ENCODE peak calls at places on chromosomes 6 and 20, in seven cellular contexts. L, W, M, B, Z, O and X are unnamed samples.

GRCh38 chr6:157757430-157758403 is 65.3 kb upstream of the SNX9 start:
- DNase-seq in W (no peak), B (no peak), L (no peak), M (no peak), Z (no peak), O (no peak), X (no peak)

GRCh38 chr6:11730645-11731044 is 48.0 kb downstream of the ADTRP start:
- DNase-seq in W (no peak), L (no peak), O (no peak), Z (no peak), M (no peak), B (no peak), X (peak)

GRCh38 chr20:3797592-3798404 is 1.7 kb downstream of the CDC25B start:
- DNase-seq in Z (no peak), O (no peak), M (no peak), W (no peak), L (peak), B (no peak), X (peak)

GRCh38 chr20:1500496-1500895 is 9.3 kb upstream of the SIRPB2 start:
- DNase-seq in M (no peak), B (no peak), O (no peak), L (no peak), Z (no peak), W (no peak), X (no peak)

GRCh38 chr6:46159229-46159628 is 11.6 kb downstream of the ENPP5 start:
- DNase-seq in Z (no peak), L (no peak), M (no peak), B (no peak), O (no peak), W (no peak), X (no peak)

GRCh38 chr20:6993016-6993415 is 225.5 kb downstream of the BMP2 start:
- DNase-seq in L (no peak), M (no peak), B (no peak), O (peak), W (no peak), Z (no peak), X (no peak)

GRCh38 chr6:170522565-170523183 is 30.4 kb downstream of the PSMB1 start:
- DNase-seq in M (no peak), W (no peak), B (no peak), O (peak), Z (no peak), L (peak), X (no peak)

GRCh38 chr20:51961964-51962761 is 159.8 kb upstream of the SALL4 start:
- DNase-seq in M (no peak), W (no peak), L (no peak), O (no peak), B (no peak), Z (no peak), X (no peak)

GRCh38 chr20:57269148-57269984 is 2.9 kb upstream of the BMP7 start:
- DNase-seq in B (no peak), Z (no peak), L (peak), M (no peak), O (no peak), W (no peak), X (no peak)

GRCh38 chr6:2028457-2029038 is 216.9 kb downstream of the GMDS start:
- DNase-seq in Z (no peak), W (no peak), B (no peak), M (no peak), O (no peak), L (no peak), X (peak)

GRCh38 chr6:126539022-126539421 is 199.1 kb downstream of the CENPW start:
- DNase-seq in B (peak), O (peak), Z (no peak), W (no peak), L (no peak), M (peak), X (no peak)

GRCh38 chr6:37934276-37934675 is 114.7 kb downstream of the ZFAND3 start:
- DNase-seq in O (peak), M (no peak), W (no peak), Z (no peak), B (no peak), L (no peak), X (no peak)

GRCh38 chr6:8026800-8027199 is 37.4 kb downstream of the BLOC1S5 start:
- DNase-seq in Z (no peak), W (no peak), L (no peak), B (no peak), O (no peak), M (no peak), X (no peak)

GRCh38 chr6:146914563-146915483 is 289.4 kb upstream of the STXBP5 start:
- DNase-seq in B (peak), L (no peak), W (no peak), M (peak), O (peak), Z (no peak), X (no peak)

GRCh38 chr20:1566701-1567100 is 9.2 kb upstream of the SIRPD start:
- DNase-seq in W (no peak), B (no peak), M (no peak), L (no peak), Z (no peak), O (no peak), X (peak)

GRCh38 chr6:119495230-119495683 is 145.7 kb upstream of the MAN1A1 start:
- DNase-seq in M (no peak), B (no peak), L (no peak), Z (no peak), W (no peak), O (no peak), X (no peak)

GRCh38 chr6:42791706-42792320 is 10.0 kb downstream of the BICRAL start:
- DNase-seq in M (no peak), Z (no peak), L (no peak), B (no peak), O (peak), W (no peak), X (no peak)

GRCh38 chr6:142900467-142900961 is 44.5 kb downstream of the HIVEP2 start:
- DNase-seq in L (no peak), M (no peak), W (peak), B (no peak), Z (no peak), O (peak), X (no peak)

GRCh38 chr20:57930328-57930727 is 220.5 kb upstream of the PMEPA1 start:
- DNase-seq in O (no peak), Z (no peak), M (no peak), B (no peak), L (no peak), W (no peak), X (no peak)

GRCh38 chr20:63831696-63832686 is 927 bp upstream of the ZBTB46 start:
- DNase-seq in O (no peak), L (peak), Z (no peak), W (no peak), M (no peak), B (no peak), X (no peak)

GRCh38 chr20:32013326-32013725 is 3.1 kb downstream of the CCM2L start:
- DNase-seq in O (no peak), W (no peak), M (no peak), Z (no peak), B (no peak), L (no peak), X (no peak)

GRCh38 chr20:53032021-53033001 is 60.2 kb downstream of the TSHZ2 start:
- DNase-seq in M (no peak), O (peak), W (no peak), L (no peak), Z (no peak), B (no peak), X (no peak)

GRCh38 chr6:78436335-78436734 is 431.0 kb upstream of the IRAK1BP1 start:
- DNase-seq in M (no peak), Z (no peak), W (no peak), L (peak), B (no peak), O (peak), X (no peak)

GRCh38 chr6:66291905-66292304 is 584.9 kb upstream of the EYS start:
- DNase-seq in M (no peak), O (no peak), Z (no peak), W (no peak), L (no peak), B (no peak), X (no peak)